ENCODE peak calls at places on chromosomes 12 and 14, in ten cellular contexts. Z is CD4-positive, alpha-beta T cell; O is GM23248; D is A549; H is stomach; T is upper lobe of right lung; W is MM.1S; E is K562; K is SK-N-MC; B is body of pancreas. I is an unnamed sample.

GRCh38 chr12:68374315-68374982 is 42.3 kb upstream of the MDM1 start:
- DNase-seq in K (no peak), D (no peak), H (peak; percentile 40), B (no peak), W (peak; percentile 98), E (no peak), O (no peak), Z (peak; percentile 37), T (no peak), I (peak; percentile 70)

GRCh38 chr12:93041416-93041815 is 112.3 kb upstream of the EEA1 start:
- DNase-seq in E (no peak), O (no peak), K (no peak), Z (no peak), T (no peak), B (no peak), H (no peak), W (no peak), D (no peak), I (no peak)

GRCh38 chr12:915090-915489 is 34.4 kb downstream of the RAD52 start:
- DNase-seq in K (no peak), B (no peak), T (no peak), O (no peak), Z (no peak), E (no peak), D (no peak), W (peak; percentile 40), H (no peak), I (no peak)

GRCh38 chr12:110577717-110578521 is 5.2 kb downstream of the PPTC7 start:
- DNase-seq in E (peak; percentile 31), T (no peak), K (no peak), Z (no peak), D (peak; percentile 55), B (no peak), W (no peak), O (peak; percentile 94), H (no peak), I (peak; percentile 39)

GRCh38 chr14:59823190-59823589 is 47.4 kb downstream of the RTN1 start:
- DNase-seq in Z (no peak), T (no peak), W (no peak), D (no peak), H (no peak), B (no peak), O (no peak), E (no peak), K (no peak), I (no peak)

GRCh38 chr12:25785164-25785563 is 173.3 kb upstream of the RASSF8 start:
- DNase-seq in B (no peak), K (no peak), W (no peak), E (no peak), D (no peak), T (no peak), Z (no peak), O (no peak), H (no peak), I (no peak)

GRCh38 chr12:12495536-12495935 is 67.1 kb downstream of the DUSP16 start:
- DNase-seq in K (no peak), O (no peak), Z (no peak), H (no peak), B (no peak), D (no peak), E (no peak), W (no peak), T (no peak), I (no peak)

GRCh38 chr12:108649668-108650067 is 16.0 kb upstream of the SELPLG start:
- DNase-seq in B (no peak), O (peak; percentile 91), E (no peak), D (no peak), T (no peak), H (no peak), W (no peak), Z (no peak), K (no peak), I (no peak)

GRCh38 chr12:101697930-101698781 is 716 bp downstream of the CHPT1 start:
- DNase-seq in K (no peak), B (peak; percentile 71), D (peak; percentile 37), W (peak; percentile 38), O (peak; percentile 61), E (peak; percentile 49), T (peak; percentile 80), Z (no peak), H (peak; percentile 64), I (peak; percentile 4)

GRCh38 chr12:49874142-49874897 is 29.4 kb downstream of the FAIM2 start:
- DNase-seq in Z (no peak), W (no peak), O (peak; percentile 25), K (no peak), T (peak; percentile 56), H (no peak), D (no peak), E (no peak), B (no peak), I (no peak)

GRCh38 chr14:92584856-92585255 is 71.3 kb downstream of the RIN3 start:
- DNase-seq in E (no peak), Z (no peak), K (no peak), B (no peak), W (no peak), O (no peak), D (no peak), T (peak; percentile 73), H (no peak), I (no peak)
- H3K27ac ChIP-seq in E (no peak overlapping the region), Z (no peak overlapping the region), K (no peak overlapping the region), B (no peak overlapping the region), W (no peak overlapping the region), O (no peak overlapping the region), D (no peak overlapping the region), T (no peak overlapping the region), H (peak overlapping the region; percentile 74), I (no peak overlapping the region)

DNA sequence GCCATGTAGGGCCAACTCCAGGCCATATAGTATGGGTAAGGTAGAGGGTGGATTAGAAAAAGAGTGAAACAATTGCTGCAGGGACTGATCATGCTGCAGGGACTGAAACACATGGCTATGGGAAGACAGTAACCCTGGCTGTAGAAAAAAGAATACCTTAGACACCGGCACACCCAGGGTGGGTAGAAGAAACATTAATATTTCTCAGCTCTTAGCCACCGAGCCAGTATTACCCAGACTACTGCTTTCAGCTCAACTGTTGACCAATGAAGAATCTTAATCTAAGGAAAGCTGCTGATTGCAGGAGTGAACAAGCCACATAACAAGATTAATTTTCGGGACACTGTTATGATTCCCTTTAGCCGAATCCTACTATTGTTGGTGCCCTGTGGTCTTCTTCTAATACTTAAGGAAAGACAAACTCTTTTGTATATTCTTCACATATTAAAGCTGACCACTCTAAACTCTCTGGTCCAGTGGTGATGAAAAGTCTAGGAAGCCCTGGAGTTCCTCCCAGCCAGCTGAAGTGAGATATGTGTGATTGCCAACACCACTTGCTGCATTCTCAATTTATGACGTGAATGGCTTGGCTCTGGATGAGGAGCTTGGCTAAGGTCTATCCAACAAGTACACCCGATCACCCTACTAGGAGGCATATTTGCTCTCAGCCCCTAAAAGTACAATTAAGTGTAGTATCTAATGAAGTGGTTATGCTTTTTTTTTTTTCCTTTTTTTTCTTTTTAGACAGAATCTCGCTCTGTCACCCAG is 69.2 kb downstream of the NOVA1 start:
- DNase-seq in E (no peak), W (no peak), D (no peak), B (peak; percentile 9), Z (no peak), T (no peak), O (peak; percentile 60), K (no peak), H (no peak), I (no peak)
- H3K27ac ChIP-seq in E (no peak overlapping the region), W (no peak overlapping the region), D (no peak overlapping the region), B (no peak overlapping the region), Z (no peak overlapping the region), T (no peak overlapping the region), O (no peak overlapping the region), K (no peak overlapping the region), H (no peak overlapping the region), I (no peak overlapping the region)

GRCh38 chr14:67851785-67852410 is 32.3 kb downstream of the RAD51B start:
- DNase-seq in T (no peak), Z (no peak), B (no peak), O (no peak), K (no peak), H (no peak), D (no peak), W (no peak), E (no peak), I (no peak)

GRCh38 chr14:67850066-67850830 is 30.7 kb downstream of the RAD51B start:
- DNase-seq in D (no peak), K (no peak), H (no peak), Z (no peak), O (no peak), W (no peak), T (no peak), E (no peak), B (no peak), I (no peak)

GRCh38 chr14:67856806-67857205 is 37.2 kb downstream of the RAD51B start:
- DNase-seq in D (no peak), E (no peak), W (no peak), T (no peak), Z (no peak), H (no peak), O (no peak), K (no peak), B (no peak), I (no peak)

GRCh38 chr14:67853207-67853606 is 33.6 kb downstream of the RAD51B start:
- DNase-seq in B (no peak), T (no peak), H (no peak), D (no peak), Z (no peak), K (no peak), E (no peak), W (no peak), O (no peak), I (no peak)

DNA sequence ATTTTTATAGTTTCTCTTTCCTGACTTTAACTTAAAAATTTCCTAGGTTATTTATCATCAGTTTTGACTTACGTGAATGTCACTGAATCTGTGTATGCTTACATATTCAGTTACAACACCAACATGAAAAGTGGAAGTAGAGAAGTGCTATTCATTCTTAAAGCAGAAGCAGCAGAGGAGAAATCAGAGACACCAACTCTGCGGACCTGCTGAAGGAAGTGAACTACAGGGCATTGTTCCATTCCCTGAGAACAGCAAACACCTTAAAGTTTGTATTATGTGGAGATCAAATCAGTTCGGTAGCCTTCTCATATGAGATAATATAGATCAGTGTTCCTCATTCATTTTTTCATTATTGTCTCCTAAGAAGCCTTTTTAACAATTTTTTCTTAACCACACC is 34.2 kb downstream of the RAD51B start:
- DNase-seq in E (no peak), K (no peak), D (no peak), Z (no peak), O (no peak), H (no peak), W (no peak), T (no peak), B (no peak), I (no peak)
- H3K27ac ChIP-seq in E (no peak overlapping the region), K (no peak overlapping the region), D (no peak overlapping the region), Z (no peak overlapping the region), O (no peak overlapping the region), H (peak overlapping the region; percentile 62), W (no peak overlapping the region), T (peak overlapping the region; percentile 13), B (no peak overlapping the region), I (no peak overlapping the region)

DNA sequence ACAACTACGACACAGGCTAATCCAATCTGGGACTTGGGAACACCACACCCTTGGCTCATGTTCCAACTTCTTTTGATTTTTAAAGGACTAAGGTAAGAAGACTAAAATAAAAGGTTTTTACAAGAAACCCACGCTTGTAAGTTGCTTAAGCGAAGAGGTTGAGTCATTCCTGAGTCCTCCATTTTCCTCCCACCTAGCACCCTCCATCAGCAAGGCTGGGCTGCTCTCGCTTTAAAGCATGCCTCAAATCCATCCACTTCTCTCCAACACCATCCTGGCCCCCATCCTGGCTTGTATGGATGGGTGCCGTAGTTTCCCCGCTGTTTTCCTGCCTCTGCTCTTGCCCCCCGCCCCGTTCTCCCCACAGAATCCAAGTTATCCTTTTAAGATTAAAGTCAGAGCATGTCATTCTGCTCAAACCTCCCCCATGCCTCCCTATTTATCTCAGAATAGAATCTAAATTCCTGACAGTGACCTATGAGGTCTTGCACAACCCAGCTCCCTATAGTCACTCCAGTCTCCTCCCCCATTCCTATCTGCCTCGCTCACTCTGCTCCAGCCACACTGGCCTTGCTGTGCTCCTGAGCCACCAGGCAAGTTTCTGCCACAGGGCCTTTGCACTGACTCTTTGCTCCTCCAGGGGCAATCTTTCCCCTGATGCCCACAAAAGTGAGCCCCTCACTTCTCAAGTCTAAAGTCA is 34.5 kb downstream of the SCARB1 start:
- DNase-seq in B (no peak), H (no peak), K (no peak), E (peak; percentile 62), D (peak; percentile 84), O (peak; percentile 92), T (no peak), W (no peak), Z (no peak), I (no peak)
- H3K27ac ChIP-seq in B (no peak overlapping the region), H (peak overlapping the region; percentile 20), K (no peak overlapping the region), E (peak overlapping the region; percentile 27), D (peak overlapping the region; percentile 96), O (peak overlapping the region; percentile 88), T (no peak overlapping the region), W (no peak overlapping the region), Z (no peak overlapping the region), I (no peak overlapping the region)